ENCODE peak calls at places on chromosomes 5 and 9, in eight cellular contexts. E, Q, W, S, X, H, O and P are unnamed samples.
A peak's percentile ranks its signal among the peaks of the same experiment; 100 is the strongest.

GRCh38 chr9:752201-752600 is 89.3 kb upstream of the DMRT1 start:
- DNase-seq in Q (no peak), S (peak; percentile 83), X (no peak), W (no peak), O (no peak), H (no peak), E (no peak), P (no peak)

GRCh38 chr9:27162045-27162444 is 53.0 kb downstream of the TEK start:
- DNase-seq in X (no peak), W (no peak), Q (no peak), E (no peak), O (no peak), H (no peak), S (no peak), P (no peak)

GRCh38 chr9:16245756-16246440 is 624.6 kb downstream of the BNC2 start:
- DNase-seq in O (no peak), Q (no peak), W (no peak), S (no peak), E (no peak), H (no peak), X (no peak), P (no peak)

GRCh38 chr9:73270967-73271722 is 119.5 kb downstream of the ANXA1 start:
- DNase-seq in Q (no peak), S (peak; percentile 74), E (no peak), O (peak; percentile 17), H (no peak), W (no peak), X (peak; percentile 7), P (no peak)

GRCh38 chr9:129866373-129867137 is 31.3 kb downstream of the USP20 start:
- DNase-seq in H (no peak), X (no peak), E (no peak), W (no peak), S (no peak), Q (no peak), O (no peak), P (no peak)

GRCh38 chr9:79572891-79573696 is 1.3 kb downstream of the TLE4 start:
- DNase-seq in S (no peak), H (peak; percentile 35), Q (peak; percentile 76), X (peak; percentile 23), W (peak; percentile 33), O (no peak), E (peak; percentile 57), P (no peak)

GRCh38 chr9:88741335-88741734 is 206.4 kb downstream of the NXNL2 start:
- DNase-seq in X (peak; percentile 20), H (no peak), E (no peak), S (no peak), O (no peak), Q (no peak), W (no peak), P (no peak)

GRCh38 chr9:81380504-81380903 is 308.8 kb downstream of the TLE1 start:
- DNase-seq in X (no peak), E (no peak), S (no peak), O (no peak), W (no peak), Q (no peak), H (no peak), P (no peak)

GRCh38 chr5:54766748-54767147 is 218.6 kb downstream of the ESM1 start:
- DNase-seq in E (no peak), X (no peak), S (no peak), Q (no peak), W (no peak), H (no peak), O (no peak), P (no peak)

GRCh38 chr5:180084638-180085561 is 13.3 kb upstream of the RNF130 start:
- DNase-seq in O (peak; percentile 86), X (no peak), E (peak; percentile 80), W (no peak), H (no peak), S (no peak), Q (no peak), P (no peak)

GRCh38 chr9:130256644-130257043 is 8.9 kb upstream of the HMCN2 start:
- DNase-seq in Q (no peak), H (no peak), X (no peak), E (no peak), S (no peak), W (no peak), O (no peak), P (no peak)

GRCh38 chr5:93894471-93895354 is 153.3 kb upstream of the POU5F2 start:
- DNase-seq in Q (no peak), O (no peak), S (no peak), X (no peak), E (no peak), H (no peak), W (no peak), P (no peak)

GRCh38 chr5:96079075-96079474 is 117.4 kb upstream of the ELL2 start:
- DNase-seq in S (peak; percentile 94), W (no peak), E (no peak), Q (no peak), H (no peak), X (no peak), O (no peak), P (no peak)

GRCh38 chr9:38031594-38031993 is 37.4 kb downstream of the SHB start:
- DNase-seq in X (no peak), W (no peak), O (no peak), E (no peak), H (no peak), Q (no peak), S (no peak), P (no peak)

GRCh38 chr5:177310757-177311173 is 933 bp downstream of the MXD3 start:
- DNase-seq in S (peak; percentile 54), Q (no peak), W (no peak), E (peak; percentile 59), X (no peak), O (peak; percentile 46), H (no peak), P (no peak)

GRCh38 chr9:77606526-77606925 is 41.6 kb downstream of the GNA14 start:
- DNase-seq in Q (no peak), O (no peak), H (no peak), S (no peak), E (no peak), X (no peak), W (no peak), P (no peak)

GRCh38 chr5:75685141-75685540 is 32.1 kb downstream of the POC5 start:
- DNase-seq in X (no peak), W (no peak), O (no peak), Q (no peak), E (no peak), S (no peak), H (no peak), P (no peak)